ENCODE peak calls at places on chromosome 20, in six cellular contexts. Z is IMR-90, P is heart left ventricle, W is uterus, U is tibial nerve, N is body of pancreas. Q is an unnamed sample. For H3K36me3, the result is how much of the 10 kb centered on the place peaks cover.

GRCh38 chr20:3749689-3750639 is 17.5 kb downstream of the HSPA12B start:
- DNase-seq in Z (no peak), P (no peak), W (no peak), U (no peak), N (peak), Q (no peak)

GRCh38 chr20:23301436-23302050 is 49.0 kb upstream of the NXT1 start:
- DNase-seq in Z (no peak), P (no peak), W (no peak), U (no peak), N (no peak), Q (no peak)

GRCh38 chr20:63643499-63643898 is 9.7 kb downstream of the STMN3 start:
- DNase-seq in Z (no peak), P (no peak), W (no peak), U (no peak), N (no peak), Q (no peak)

GRCh38 chr20:63015147-63015664 is 8.4 kb upstream of the BHLHE23 start:
- DNase-seq in Z (no peak), P (no peak), W (no peak), U (no peak), N (no peak), Q (no peak)

GRCh38 chr20:21147593-21147992 is 21.7 kb downstream of the KIZ start:
- DNase-seq in Z (peak), P (no peak), W (no peak), U (no peak), N (no peak), Q (no peak)

GRCh38 chr20:10508468-10509251 is 73.6 kb downstream of the SLX4IP start:
- DNase-seq in Z (peak), P (no peak), W (peak), U (peak), N (peak), Q (no peak)

GRCh38 chr20:21796059-21796458 is 90.6 kb downstream of the PAX1 start:
- DNase-seq in Z (no peak), P (no peak), W (no peak), U (no peak), N (no peak), Q (no peak)

GRCh38 chr20:38192323-38192885 is 27.3 kb upstream of the TGM2 start:
- DNase-seq in Z (no peak), P (no peak), W (no peak), U (no peak), N (no peak), Q (no peak)

GRCh38 chr20:56769971-56770570 is 141.0 kb downstream of the TFAP2C start:
- DNase-seq in Z (no peak), P (no peak), W (no peak), U (no peak), N (no peak), Q (no peak)

GRCh38 chr20:38112249-38112942 is 52.7 kb downstream of the TGM2 start:
- DNase-seq in Z (no peak), P (no peak), W (no peak), U (no peak), N (no peak), Q (no peak)

GRCh38 chr20:8903655-8904605 is 165.0 kb upstream of the PLCB4 start:
- DNase-seq in Z (no peak), P (no peak), W (no peak), U (no peak), N (no peak), Q (no peak)

GRCh38 chr20:41047975-41048305 is 19.3 kb downstream of the TOP1 start:
- DNase-seq in Z (no peak), P (no peak), W (no peak), U (no peak), N (no peak), Q (no peak)

GRCh38 chr20:53582574-53583351 is 10.9 kb downstream of the ZNF217 start:
- DNase-seq in Z (peak), P (no peak), W (peak), U (no peak), N (no peak), Q (peak)

GRCh38 chr20:37318046-37318445 is 27.9 kb upstream of the SRC start:
- DNase-seq in Z (no peak), P (no peak), W (no peak), U (no peak), N (no peak), Q (no peak)

GRCh38 chr20:14415492-14415891 is 78.1 kb upstream of the FLRT3 start:
- DNase-seq in Z (no peak), P (no peak), W (no peak), U (no peak), N (no peak), Q (no peak)

GRCh38 chr20:46712056-46712636 is 2.7 kb downstream of the SLC2A10 start:
- DNase-seq in Z (no peak), P (no peak), W (no peak), U (no peak), N (no peak), Q (no peak)

GRCh38 chr20:46708172-46708860 is 1.1 kb upstream of the SLC2A10 start:
- DNase-seq in Z (no peak), P (no peak), W (no peak), U (no peak), N (peak), Q (no peak)

GRCh38 chr20:46709055-46709458 is 392 bp upstream of the SLC2A10 start:
- DNase-seq in Z (no peak), P (no peak), W (no peak), U (no peak), N (no peak), Q (no peak)

GRCh38 chr20:46709459-46710148 is at the start of gene SLC2A10:
- DNase-seq in Z (peak), P (peak), W (peak), U (peak), N (peak), Q (no peak)

DNA sequence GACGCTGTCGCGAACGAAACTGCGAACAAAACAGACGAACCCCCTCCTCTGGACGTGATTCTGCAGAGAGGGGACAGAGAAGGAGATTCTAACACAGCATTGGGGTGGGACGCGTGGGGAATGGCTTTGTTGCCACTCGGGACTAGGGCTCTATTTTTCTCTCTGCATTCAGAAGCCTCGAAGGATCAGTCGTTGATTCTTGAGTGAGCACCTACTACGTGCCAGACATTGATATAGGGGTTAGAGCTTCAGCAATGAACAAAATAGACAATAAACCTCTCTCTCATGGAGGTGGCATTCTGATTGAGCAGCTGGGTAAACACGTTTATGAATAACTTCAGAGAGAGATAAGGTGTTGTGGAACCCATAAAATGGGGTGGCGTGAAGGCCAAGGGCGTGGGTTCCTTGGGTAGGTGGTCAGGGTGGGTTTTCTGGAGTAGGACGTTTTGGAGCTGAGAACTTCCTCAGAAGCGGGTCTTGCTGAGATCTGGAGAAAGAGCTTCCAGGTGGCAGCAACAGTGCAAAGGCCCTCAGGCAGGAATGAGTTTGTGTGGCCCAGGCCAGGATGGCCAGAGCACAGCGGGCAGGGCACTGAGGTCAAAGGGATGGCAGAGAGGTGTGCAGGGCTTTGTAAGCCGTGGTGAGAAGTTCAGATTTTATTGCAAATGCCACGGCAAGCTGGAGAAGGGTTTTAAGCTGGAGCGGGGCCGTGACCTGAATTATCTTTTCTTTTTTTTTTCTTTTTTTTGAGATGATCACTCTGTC is 882 bp downstream of the SLC2A10 start:
- DNase-seq in Z (no peak), P (no peak), W (no peak), U (no peak), N (no peak), Q (no peak)
- H3K27ac ChIP-seq in Z (peak), P (peak), W (peak), U (peak), N (peak), Q (peak)

GRCh38 chr20:59042796-59043621 is 423 bp upstream of the PRELID3B start:
- DNase-seq in Z (peak), P (peak), W (peak), U (peak), N (peak), Q (peak)
- TF ChIP-seq POLR2A in Z (no peak), P (peak), W (peak), U (peak), N (no peak), Q (no peak)

DNA sequence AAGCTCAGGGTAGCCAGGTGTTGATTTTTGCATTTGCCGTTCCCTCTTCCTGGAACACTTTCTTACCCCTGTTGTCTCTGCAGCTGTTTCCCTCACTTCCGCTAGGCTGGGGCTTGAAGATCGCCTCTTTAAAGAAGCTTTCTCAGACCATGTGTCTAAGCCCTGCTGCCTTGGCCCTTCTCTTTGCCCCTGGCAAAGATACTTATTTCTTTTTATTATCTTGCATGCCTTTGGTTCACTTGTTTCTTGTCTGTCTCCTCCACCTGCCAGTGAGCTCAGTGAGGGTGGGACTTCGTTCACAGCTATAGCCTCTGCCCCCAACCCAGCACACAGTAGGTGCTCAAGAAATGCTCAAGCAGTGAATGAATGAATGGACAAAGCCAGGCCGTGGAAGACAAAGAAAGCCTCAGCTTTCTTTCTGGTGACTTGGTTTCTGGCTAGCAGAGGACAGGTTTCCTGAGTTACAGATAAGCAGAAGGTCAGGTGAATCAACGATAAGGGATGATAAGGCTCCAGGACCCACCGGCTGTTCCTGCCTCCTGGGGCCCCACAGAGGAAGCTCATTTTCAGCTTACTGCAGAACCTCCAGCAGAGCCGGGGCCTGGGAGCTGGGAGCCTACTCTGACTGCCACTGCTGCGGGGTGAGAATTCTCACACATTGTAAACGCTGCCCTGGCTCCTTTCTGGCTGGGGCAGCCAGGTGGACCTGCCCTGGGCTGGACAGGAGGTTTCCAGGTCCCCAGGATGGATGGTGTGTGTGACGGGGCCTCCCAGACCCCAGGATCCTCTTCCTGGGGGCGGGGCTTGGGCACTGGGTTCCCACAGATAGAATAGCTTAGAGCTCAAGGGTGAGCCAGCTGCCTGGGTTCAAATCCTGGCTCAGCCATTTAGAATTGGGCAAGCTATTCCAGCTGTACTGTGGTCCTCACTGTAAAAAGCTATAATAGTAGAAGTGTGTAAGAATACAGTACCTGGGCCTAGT is 29.8 kb downstream of the SNAI1 start:
- DNase-seq in Z (no peak), P (no peak), W (no peak), U (no peak), N (no peak), Q (no peak)
- H3K36me3 ChIP-seq in Z (under half), P (under half), W (under half), U (under half), N (under half), Q (under half)

DNA sequence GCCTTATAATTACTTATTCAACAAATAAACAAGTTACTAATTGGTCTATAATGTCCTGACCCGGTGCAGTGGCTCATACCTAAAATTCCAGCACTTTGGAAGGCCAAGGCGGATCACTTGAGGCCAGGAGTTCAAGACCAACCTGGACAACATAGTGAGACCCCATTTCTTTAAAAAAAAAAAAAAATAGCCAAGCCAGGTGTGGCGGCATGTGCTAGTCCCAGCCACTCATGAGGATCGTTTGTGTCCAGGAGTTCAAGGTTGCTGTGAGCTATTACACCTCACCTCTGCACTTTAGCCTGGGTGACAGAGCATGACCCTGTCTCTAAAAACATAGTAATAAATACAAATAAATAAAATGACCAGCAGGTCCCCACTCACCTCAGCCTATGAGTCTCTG is 9.8 kb upstream of the UBE2V1 start:
- DNase-seq in Z (no peak), P (no peak), W (no peak), U (no peak), N (no peak), Q (no peak)
- H3K27ac ChIP-seq in Z (no peak), P (no peak), W (no peak), U (no peak), N (no peak), Q (no peak)

GRCh38 chr20:25195014-25195961 is at the start of gene ENTPD6:
- DNase-seq in Z (peak), P (peak), W (peak), U (peak), N (peak), Q (peak)
- TF ChIP-seq POLR2A in Z (peak), P (peak), W (peak), U (peak), N (peak), Q (peak)

DNA sequence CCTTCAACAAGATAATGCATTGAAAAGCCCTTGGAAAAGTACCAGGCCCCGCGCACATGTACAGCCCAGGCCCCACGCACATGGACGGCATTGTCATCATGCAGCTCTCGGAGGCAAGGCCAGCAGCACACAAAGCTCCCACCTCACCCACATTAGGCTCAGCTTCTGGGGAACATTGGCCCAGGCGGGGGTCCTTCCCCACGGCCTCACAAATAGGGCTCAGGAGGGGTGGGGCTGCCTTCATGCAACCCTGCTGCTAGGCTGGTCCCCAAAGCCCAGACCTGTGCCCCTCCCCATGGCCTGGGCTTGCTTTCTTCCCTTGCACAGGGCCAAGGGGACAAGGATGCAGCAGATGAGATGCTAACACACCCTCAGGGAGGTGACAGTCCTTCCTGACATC is 26.7 kb downstream of the NPEPL1 start:
- DNase-seq in Z (no peak), P (no peak), W (peak), U (no peak), N (no peak), Q (no peak)
- H3K36me3 ChIP-seq in Z (under half), P (under half), W (under half), U (under half), N (under half), Q (under half)

Q was measured in gastrocnemius medialis.